ENCODE peak calls at places on chromosomes 12 and 14, in nine cellular contexts. I is RWPE1; T is WERI-Rb-1; G is CD4-positive, alpha-beta T cell; O is transverse colon; D is GM23248; S is tibial nerve; X is psoas muscle; Y is lower lobe of right lung. Q is an unnamed sample.

GRCh38 chr14:106831322-106831720 is 1304.9 kb downstream of the TMEM121 start:
- DNase-seq in Y (peak; percentile 65), S (no peak), T (peak; percentile 41), X (no peak), G (peak; percentile 35), I (no peak), D (no peak), O (peak; percentile 66), Q (no peak)

GRCh38 chr14:69133206-69134125 is 19.5 kb downstream of the DCAF5 start:
- DNase-seq in I (no peak), X (no peak), Y (no peak), S (no peak), D (peak; percentile 87), G (no peak), T (no peak), O (no peak), Q (no peak)

GRCh38 chr14:58977366-58977765 is 211.1 kb upstream of the DAAM1 start:
- DNase-seq in O (no peak), D (peak; percentile 38), X (no peak), I (no peak), S (no peak), G (no peak), Y (no peak), T (no peak), Q (no peak)

GRCh38 chr12:92553389-92553788 is 149.4 kb upstream of the PLEKHG7 start:
- DNase-seq in G (no peak), O (no peak), S (no peak), X (no peak), D (no peak), I (peak; percentile 84), T (peak; percentile 71), Y (no peak), Q (no peak)

GRCh38 chr14:31449971-31450610 is 7.2 kb downstream of the DTD2 start:
- DNase-seq in I (peak; percentile 29), T (no peak), S (no peak), X (no peak), D (peak; percentile 68), O (no peak), G (no peak), Y (no peak), Q (no peak)

GRCh38 chr12:65881348-65881961 is 57.2 kb downstream of the HMGA2 start:
- DNase-seq in T (no peak), O (peak; percentile 15), D (peak; percentile 85), I (no peak), X (peak; percentile 67), G (no peak), S (peak; percentile 30), Y (no peak), Q (no peak)

GRCh38 chr12:129372876-129373275 is 519.6 kb downstream of the GLT1D1 start:
- DNase-seq in O (peak; percentile 36), Y (no peak), T (no peak), I (no peak), S (no peak), G (no peak), X (no peak), D (no peak), Q (no peak)

GRCh38 chr12:104458645-104459555 is 2.2 kb downstream of the CHST11 start:
- DNase-seq in D (peak; percentile 59), G (no peak), T (no peak), O (peak; percentile 22), S (no peak), I (peak; percentile 22), Y (peak; percentile 49), X (peak; percentile 53), Q (no peak)

GRCh38 chr14:36700656-36701055 is 39.0 kb downstream of the PAX9 start:
- DNase-seq in X (no peak), D (no peak), O (no peak), T (no peak), G (no peak), S (no peak), I (no peak), Y (no peak), Q (no peak)

GRCh38 chr12:121811434-121812319 is 7.9 kb downstream of the SETD1B start:
- DNase-seq in I (no peak), G (no peak), Y (peak; percentile 83), T (peak; percentile 67), X (peak; percentile 88), D (peak; percentile 86), O (peak; percentile 77), S (peak; percentile 66), Q (no peak)

GRCh38 chr12:94178054-94178453 is 29.7 kb downstream of the PLXNC1 start:
- DNase-seq in X (no peak), G (no peak), O (no peak), T (no peak), D (no peak), I (no peak), S (no peak), Y (no peak), Q (no peak)

GRCh38 chr12:1562813-1563412 is 31.5 kb downstream of the FBXL14 start:
- DNase-seq in D (no peak), G (no peak), O (no peak), T (no peak), Y (no peak), X (no peak), I (no peak), S (no peak), Q (no peak)

GRCh38 chr12:117044790-117045174 is 54.4 kb downstream of the TESC start:
- DNase-seq in I (no peak), Y (no peak), O (no peak), S (no peak), T (no peak), G (no peak), D (no peak), X (peak; percentile 5), Q (no peak)

GRCh38 chr14:105026033-105026785 is 5.3 kb upstream of the CDCA4 start:
- DNase-seq in G (no peak), Y (no peak), D (peak; percentile 68), I (peak; percentile 71), O (no peak), S (no peak), T (no peak), X (no peak), Q (no peak)

GRCh38 chr12:69341328-69341727 is 6.9 kb upstream of the LYZ start:
- DNase-seq in S (no peak), T (no peak), G (no peak), Y (no peak), X (no peak), I (no peak), D (no peak), O (no peak), Q (no peak)

GRCh38 chr12:85866929-85867776 is 6.9 kb upstream of the NTS start:
- DNase-seq in D (peak; percentile 71), G (no peak), S (no peak), T (peak; percentile 20), O (no peak), Y (no peak), X (no peak), I (peak; percentile 62), Q (no peak)

GRCh38 chr12:92602476-92602875 is 100.3 kb upstream of the PLEKHG7 start:
- DNase-seq in T (no peak), X (no peak), O (no peak), D (peak; percentile 91), S (no peak), G (no peak), Y (no peak), I (peak; percentile 53), Q (no peak)

GRCh38 chr14:104868811-104869572 is 3.9 kb downstream of the CEP170B start:
- DNase-seq in S (no peak), G (no peak), X (peak; percentile 42), Y (no peak), I (no peak), O (no peak), D (no peak), T (no peak), Q (no peak)

GRCh38 chr14:71136386-71137060 is 229.3 kb downstream of the PCNX1 start:
- DNase-seq in X (no peak), G (no peak), Y (no peak), O (no peak), S (no peak), T (no peak), I (no peak), D (no peak), Q (no peak)

GRCh38 chr12:6607751-6608591 is 792 bp upstream of the CHD4 start:
- DNase-seq in S (no peak), I (peak; percentile 84), O (peak; percentile 76), G (no peak), X (peak; percentile 52), D (peak; percentile 65), T (peak; percentile 87), Y (peak; percentile 75), Q (no peak)

GRCh38 chr12:50619610-50619958 is 114.8 kb downstream of the DIP2B start:
- DNase-seq in T (no peak), D (no peak), X (no peak), O (no peak), Y (no peak), I (no peak), S (no peak), G (no peak), Q (no peak)
- H3K27ac ChIP-seq in T (no peak overlapping the region), D (no peak overlapping the region), X (no peak overlapping the region), O (peak overlapping the region; percentile 59), Y (no peak overlapping the region), I (peak overlapping the region; percentile 93), S (peak overlapping the region; percentile 51), G (no peak overlapping the region), Q (no peak overlapping the region)

DNA sequence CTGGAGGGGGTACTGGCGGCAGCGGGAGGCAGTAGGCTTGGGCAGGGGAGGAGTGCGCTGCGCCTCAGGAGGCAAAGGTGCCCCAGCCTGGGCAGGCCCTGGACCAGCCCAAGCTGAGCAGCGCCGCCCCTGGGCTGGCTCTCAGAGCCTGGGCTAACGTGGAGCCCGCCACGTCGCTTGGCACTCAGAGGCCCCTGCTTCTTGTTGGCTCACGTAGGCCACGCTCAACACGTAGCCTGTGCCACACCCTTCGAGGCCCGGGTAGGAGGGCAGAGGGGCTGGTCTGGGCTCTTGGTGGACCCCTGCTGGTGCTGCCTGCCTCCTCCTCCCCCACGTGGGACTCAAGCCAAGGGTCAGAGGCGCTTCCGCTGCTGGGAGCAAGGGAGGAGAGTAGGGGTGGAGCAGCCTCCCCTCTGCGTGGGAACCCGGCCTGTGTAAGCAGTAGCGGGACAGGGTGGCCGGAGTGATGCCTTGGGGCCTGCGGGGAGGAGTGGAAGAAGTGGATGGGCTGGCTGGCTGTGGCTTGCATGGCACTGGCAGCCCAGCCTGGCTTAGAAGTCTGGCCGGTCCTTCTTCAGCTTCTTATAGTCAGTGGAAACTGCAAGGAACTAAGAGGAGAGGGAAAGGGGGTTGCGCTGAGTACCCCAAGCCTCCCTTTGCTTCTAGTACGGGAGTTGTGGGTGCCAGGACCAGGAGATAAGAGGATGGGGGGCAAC is 5.7 kb downstream of the SHMT2 start:
- DNase-seq in Y (peak; percentile 45), S (no peak), G (no peak), D (no peak), T (no peak), I (no peak), X (peak; percentile 72), O (no peak), Q (no peak)
- H3K27ac ChIP-seq in Y (peak overlapping the region; percentile 36), S (peak overlapping the region; percentile 53), G (no peak overlapping the region), D (no peak overlapping the region), T (no peak overlapping the region), I (peak overlapping the region; percentile 57), X (peak overlapping the region; percentile 53), O (peak overlapping the region; percentile 5), Q (no peak overlapping the region)

GRCh38 chr12:54002915-54003339 is 3.0 kb downstream of the HOXC9 start:
- DNase-seq in Y (no peak), T (no peak), I (no peak), O (no peak), S (no peak), G (no peak), X (peak; percentile 77), D (no peak), Q (no peak)
- H3K27ac ChIP-seq in Y (no peak overlapping the region), T (no peak overlapping the region), I (no peak overlapping the region), O (no peak overlapping the region), S (peak overlapping the region; percentile 86), G (no peak overlapping the region), X (peak overlapping the region; percentile 95), D (no peak overlapping the region), Q (no peak overlapping the region)

GRCh38 chr14:93108105-93108504 is 7.6 kb downstream of the ITPK1 start:
- DNase-seq in T (no peak), D (no peak), S (no peak), O (no peak), X (no peak), Y (no peak), G (no peak), I (no peak), Q (no peak)
- H3K27ac ChIP-seq in T (no peak overlapping the region), D (no peak overlapping the region), S (peak overlapping the region; percentile 52), O (peak overlapping the region; percentile 4), X (no peak overlapping the region), Y (no peak overlapping the region), G (no peak overlapping the region), I (peak overlapping the region; percentile 76), Q (no peak overlapping the region)